ENCODE peak calls at places on chromosome 19, in nine cellular contexts. One of them, this sample, is unnamed.
A peak's percentile ranks its signal among the peaks of the same experiment; 100 is the strongest.

GRCh38 chr19:10083911-10084310 is 2.2 kb upstream of the SHFL start:
- DNase-seq in lower leg skin: no peak
- DNase-seq in left colon: no peak
- DNase-seq in activated T-helper 1 cell treated with anti-CD3 and anti-CD28 coated beads, Interleukin-12 subunit alpha, Interleukin-12 subunit beta, Interleukin-2, Interleukin-4 antibody, amounts not matched to agents 30 ng/mL and 10 ng/mL and 1 ng/mL, durations not matched to agents 14 hours and 24 hours and 36 hours: no peak
- DNase-seq in AG20443: no peak
- DNase-seq in ureter: no peak
- DNase-seq in left ventricle myocardium inferior: no peak
- DNase-seq in activated CD4-positive, alpha-beta T cell treated with anti-CD3 and anti-CD28 coated beads, Interleukin-2, amount 10 ng/mL, durations not matched to agents 24 days and 14 days: no peak
- DNase-seq in activated T-cell treated with anti-CD3 and anti-CD28 coated beads, Interleukin-2, amount 50 U/mL, for 72 hours: no peak
- DNase-seq in this sample: no peak

GRCh38 chr19:34345934-34346333 is 19.1 kb upstream of the GPI start:
- DNase-seq in lower leg skin: peak; percentile 36
- DNase-seq in left colon: peak; percentile 43
- DNase-seq in activated T-helper 1 cell treated with anti-CD3 and anti-CD28 coated beads, Interleukin-12 subunit alpha, Interleukin-12 subunit beta, Interleukin-2, Interleukin-4 antibody, amounts not matched to agents 30 ng/mL and 10 ng/mL and 1 ng/mL, durations not matched to agents 14 hours and 24 hours and 36 hours: peak; percentile 38
- DNase-seq in AG20443: peak; percentile 88
- DNase-seq in ureter: no peak
- DNase-seq in left ventricle myocardium inferior: peak; percentile 54
- DNase-seq in activated CD4-positive, alpha-beta T cell treated with anti-CD3 and anti-CD28 coated beads, Interleukin-2, amount 10 ng/mL, durations not matched to agents 24 days and 14 days: peak; percentile 90
- DNase-seq in activated T-cell treated with anti-CD3 and anti-CD28 coated beads, Interleukin-2, amount 50 U/mL, for 72 hours: peak; percentile 78
- DNase-seq in this sample: peak; percentile 62

GRCh38 chr19:15015946-15016542 is 33.2 kb upstream of the CASP14 start:
- DNase-seq in lower leg skin: no peak
- DNase-seq in left colon: no peak
- DNase-seq in activated T-helper 1 cell treated with anti-CD3 and anti-CD28 coated beads, Interleukin-12 subunit alpha, Interleukin-12 subunit beta, Interleukin-2, Interleukin-4 antibody, amounts not matched to agents 30 ng/mL and 10 ng/mL and 1 ng/mL, durations not matched to agents 14 hours and 24 hours and 36 hours: no peak
- DNase-seq in AG20443: no peak
- DNase-seq in ureter: no peak
- DNase-seq in left ventricle myocardium inferior: no peak
- DNase-seq in activated CD4-positive, alpha-beta T cell treated with anti-CD3 and anti-CD28 coated beads, Interleukin-2, amount 10 ng/mL, durations not matched to agents 24 days and 14 days: peak; percentile 57
- DNase-seq in activated T-cell treated with anti-CD3 and anti-CD28 coated beads, Interleukin-2, amount 50 U/mL, for 72 hours: no peak
- DNase-seq in this sample: peak; percentile 36

GRCh38 chr19:35116085-35116801 is 620 bp downstream of the FXYD3 start:
- DNase-seq in lower leg skin: peak; percentile 77
- DNase-seq in left colon: peak; percentile 80
- DNase-seq in activated T-helper 1 cell treated with anti-CD3 and anti-CD28 coated beads, Interleukin-12 subunit alpha, Interleukin-12 subunit beta, Interleukin-2, Interleukin-4 antibody, amounts not matched to agents 30 ng/mL and 10 ng/mL and 1 ng/mL, durations not matched to agents 14 hours and 24 hours and 36 hours: no peak
- DNase-seq in AG20443: no peak
- DNase-seq in ureter: peak; percentile 75
- DNase-seq in left ventricle myocardium inferior: no peak
- DNase-seq in activated CD4-positive, alpha-beta T cell treated with anti-CD3 and anti-CD28 coated beads, Interleukin-2, amount 10 ng/mL, durations not matched to agents 24 days and 14 days: no peak
- DNase-seq in activated T-cell treated with anti-CD3 and anti-CD28 coated beads, Interleukin-2, amount 50 U/mL, for 72 hours: no peak
- DNase-seq in this sample: no peak

GRCh38 chr19:15154002-15154612 is 46.7 kb downstream of the NOTCH3 start:
- DNase-seq in lower leg skin: no peak
- DNase-seq in left colon: no peak
- DNase-seq in activated T-helper 1 cell treated with anti-CD3 and anti-CD28 coated beads, Interleukin-12 subunit alpha, Interleukin-12 subunit beta, Interleukin-2, Interleukin-4 antibody, amounts not matched to agents 30 ng/mL and 10 ng/mL and 1 ng/mL, durations not matched to agents 14 hours and 24 hours and 36 hours: no peak
- DNase-seq in AG20443: peak; percentile 49
- DNase-seq in ureter: no peak
- DNase-seq in left ventricle myocardium inferior: no peak
- DNase-seq in activated CD4-positive, alpha-beta T cell treated with anti-CD3 and anti-CD28 coated beads, Interleukin-2, amount 10 ng/mL, durations not matched to agents 24 days and 14 days: peak; percentile 75
- DNase-seq in activated T-cell treated with anti-CD3 and anti-CD28 coated beads, Interleukin-2, amount 50 U/mL, for 72 hours: peak; percentile 42
- DNase-seq in this sample: peak; percentile 57

GRCh38 chr19:19409235-19410030 is 4.0 kb downstream of the GATAD2A start:
- DNase-seq in lower leg skin: no peak
- DNase-seq in left colon: no peak
- DNase-seq in activated T-helper 1 cell treated with anti-CD3 and anti-CD28 coated beads, Interleukin-12 subunit alpha, Interleukin-12 subunit beta, Interleukin-2, Interleukin-4 antibody, amounts not matched to agents 30 ng/mL and 10 ng/mL and 1 ng/mL, durations not matched to agents 14 hours and 24 hours and 36 hours: no peak
- DNase-seq in AG20443: no peak
- DNase-seq in ureter: no peak
- DNase-seq in left ventricle myocardium inferior: no peak
- DNase-seq in activated CD4-positive, alpha-beta T cell treated with anti-CD3 and anti-CD28 coated beads, Interleukin-2, amount 10 ng/mL, durations not matched to agents 24 days and 14 days: no peak
- DNase-seq in activated T-cell treated with anti-CD3 and anti-CD28 coated beads, Interleukin-2, amount 50 U/mL, for 72 hours: no peak
- DNase-seq in this sample: no peak

GRCh38 chr19:45016388-45017314 is 15.4 kb downstream of the RELB start:
- DNase-seq in lower leg skin: peak; percentile 39
- DNase-seq in left colon: peak; percentile 56
- DNase-seq in activated T-helper 1 cell treated with anti-CD3 and anti-CD28 coated beads, Interleukin-12 subunit alpha, Interleukin-12 subunit beta, Interleukin-2, Interleukin-4 antibody, amounts not matched to agents 30 ng/mL and 10 ng/mL and 1 ng/mL, durations not matched to agents 14 hours and 24 hours and 36 hours: peak; percentile 42
- DNase-seq in AG20443: peak; percentile 91
- DNase-seq in ureter: peak; percentile 75
- DNase-seq in left ventricle myocardium inferior: peak; percentile 40
- DNase-seq in activated CD4-positive, alpha-beta T cell treated with anti-CD3 and anti-CD28 coated beads, Interleukin-2, amount 10 ng/mL, durations not matched to agents 24 days and 14 days: peak; percentile 89
- DNase-seq in activated T-cell treated with anti-CD3 and anti-CD28 coated beads, Interleukin-2, amount 50 U/mL, for 72 hours: peak; percentile 77
- DNase-seq in this sample: peak; percentile 79

GRCh38 chr19:41886761-41887710 is 4.1 kb downstream of the ARHGEF1 start:
- DNase-seq in lower leg skin: no peak
- DNase-seq in left colon: peak; percentile 41
- DNase-seq in activated T-helper 1 cell treated with anti-CD3 and anti-CD28 coated beads, Interleukin-12 subunit alpha, Interleukin-12 subunit beta, Interleukin-2, Interleukin-4 antibody, amounts not matched to agents 30 ng/mL and 10 ng/mL and 1 ng/mL, durations not matched to agents 14 hours and 24 hours and 36 hours: peak; percentile 68
- DNase-seq in AG20443: no peak
- DNase-seq in ureter: no peak
- DNase-seq in left ventricle myocardium inferior: no peak
- DNase-seq in activated CD4-positive, alpha-beta T cell treated with anti-CD3 and anti-CD28 coated beads, Interleukin-2, amount 10 ng/mL, durations not matched to agents 24 days and 14 days: peak; percentile 91
- DNase-seq in activated T-cell treated with anti-CD3 and anti-CD28 coated beads, Interleukin-2, amount 50 U/mL, for 72 hours: peak; percentile 67
- DNase-seq in this sample: no peak

GRCh38 chr19:16342002-16342715 is 17.5 kb downstream of the KLF2 start:
- DNase-seq in lower leg skin: peak; percentile 63
- DNase-seq in left colon: no peak
- DNase-seq in activated T-helper 1 cell treated with anti-CD3 and anti-CD28 coated beads, Interleukin-12 subunit alpha, Interleukin-12 subunit beta, Interleukin-2, Interleukin-4 antibody, amounts not matched to agents 30 ng/mL and 10 ng/mL and 1 ng/mL, durations not matched to agents 14 hours and 24 hours and 36 hours: peak; percentile 52
- DNase-seq in AG20443: peak; percentile 64
- DNase-seq in ureter: peak; percentile 71
- DNase-seq in left ventricle myocardium inferior: peak; percentile 39
- DNase-seq in activated CD4-positive, alpha-beta T cell treated with anti-CD3 and anti-CD28 coated beads, Interleukin-2, amount 10 ng/mL, durations not matched to agents 24 days and 14 days: peak; percentile 82
- DNase-seq in activated T-cell treated with anti-CD3 and anti-CD28 coated beads, Interleukin-2, amount 50 U/mL, for 72 hours: peak; percentile 79
- DNase-seq in this sample: no peak

GRCh38 chr19:16938211-16938610 is 49.4 kb downstream of the F2RL3 start:
- DNase-seq in lower leg skin: no peak
- DNase-seq in left colon: no peak
- DNase-seq in activated T-helper 1 cell treated with anti-CD3 and anti-CD28 coated beads, Interleukin-12 subunit alpha, Interleukin-12 subunit beta, Interleukin-2, Interleukin-4 antibody, amounts not matched to agents 30 ng/mL and 10 ng/mL and 1 ng/mL, durations not matched to agents 14 hours and 24 hours and 36 hours: no peak
- DNase-seq in AG20443: peak; percentile 6
- DNase-seq in ureter: no peak
- DNase-seq in left ventricle myocardium inferior: no peak
- DNase-seq in activated CD4-positive, alpha-beta T cell treated with anti-CD3 and anti-CD28 coated beads, Interleukin-2, amount 10 ng/mL, durations not matched to agents 24 days and 14 days: no peak
- DNase-seq in activated T-cell treated with anti-CD3 and anti-CD28 coated beads, Interleukin-2, amount 50 U/mL, for 72 hours: no peak
- DNase-seq in this sample: no peak

GRCh38 chr19:12090807-12091206 is 26.3 kb downstream of the ZNF844 start:
- DNase-seq in lower leg skin: peak; percentile 41
- DNase-seq in left colon: peak; percentile 30
- DNase-seq in activated T-helper 1 cell treated with anti-CD3 and anti-CD28 coated beads, Interleukin-12 subunit alpha, Interleukin-12 subunit beta, Interleukin-2, Interleukin-4 antibody, amounts not matched to agents 30 ng/mL and 10 ng/mL and 1 ng/mL, durations not matched to agents 14 hours and 24 hours and 36 hours: peak; percentile 29
- DNase-seq in AG20443: peak; percentile 70
- DNase-seq in ureter: peak; percentile 69
- DNase-seq in left ventricle myocardium inferior: peak; percentile 57
- DNase-seq in activated CD4-positive, alpha-beta T cell treated with anti-CD3 and anti-CD28 coated beads, Interleukin-2, amount 10 ng/mL, durations not matched to agents 24 days and 14 days: peak; percentile 87
- DNase-seq in activated T-cell treated with anti-CD3 and anti-CD28 coated beads, Interleukin-2, amount 50 U/mL, for 72 hours: peak; percentile 74
- DNase-seq in this sample: peak; percentile 80

GRCh38 chr19:6241056-6241455 is 38.7 kb downstream of the MLLT1 start:
- DNase-seq in lower leg skin: no peak
- DNase-seq in left colon: no peak
- DNase-seq in activated T-helper 1 cell treated with anti-CD3 and anti-CD28 coated beads, Interleukin-12 subunit alpha, Interleukin-12 subunit beta, Interleukin-2, Interleukin-4 antibody, amounts not matched to agents 30 ng/mL and 10 ng/mL and 1 ng/mL, durations not matched to agents 14 hours and 24 hours and 36 hours: no peak
- DNase-seq in AG20443: no peak
- DNase-seq in ureter: no peak
- DNase-seq in left ventricle myocardium inferior: peak; percentile 12
- DNase-seq in activated CD4-positive, alpha-beta T cell treated with anti-CD3 and anti-CD28 coated beads, Interleukin-2, amount 10 ng/mL, durations not matched to agents 24 days and 14 days: no peak
- DNase-seq in activated T-cell treated with anti-CD3 and anti-CD28 coated beads, Interleukin-2, amount 50 U/mL, for 72 hours: no peak
- DNase-seq in this sample: no peak

GRCh38 chr19:4390862-4391693 is 9.3 kb downstream of the SH3GL1 start:
- DNase-seq in lower leg skin: no peak
- DNase-seq in left colon: no peak
- DNase-seq in activated T-helper 1 cell treated with anti-CD3 and anti-CD28 coated beads, Interleukin-12 subunit alpha, Interleukin-12 subunit beta, Interleukin-2, Interleukin-4 antibody, amounts not matched to agents 30 ng/mL and 10 ng/mL and 1 ng/mL, durations not matched to agents 14 hours and 24 hours and 36 hours: no peak
- DNase-seq in AG20443: no peak
- DNase-seq in ureter: no peak
- DNase-seq in left ventricle myocardium inferior: no peak
- DNase-seq in activated CD4-positive, alpha-beta T cell treated with anti-CD3 and anti-CD28 coated beads, Interleukin-2, amount 10 ng/mL, durations not matched to agents 24 days and 14 days: no peak
- DNase-seq in activated T-cell treated with anti-CD3 and anti-CD28 coated beads, Interleukin-2, amount 50 U/mL, for 72 hours: no peak
- DNase-seq in this sample: no peak

GRCh38 chr19:34269081-34269480 is 14.7 kb downstream of the GARRE1 start:
- DNase-seq in lower leg skin: no peak
- DNase-seq in left colon: no peak
- DNase-seq in activated T-helper 1 cell treated with anti-CD3 and anti-CD28 coated beads, Interleukin-12 subunit alpha, Interleukin-12 subunit beta, Interleukin-2, Interleukin-4 antibody, amounts not matched to agents 30 ng/mL and 10 ng/mL and 1 ng/mL, durations not matched to agents 14 hours and 24 hours and 36 hours: no peak
- DNase-seq in AG20443: no peak
- DNase-seq in ureter: no peak
- DNase-seq in left ventricle myocardium inferior: no peak
- DNase-seq in activated CD4-positive, alpha-beta T cell treated with anti-CD3 and anti-CD28 coated beads, Interleukin-2, amount 10 ng/mL, durations not matched to agents 24 days and 14 days: no peak
- DNase-seq in activated T-cell treated with anti-CD3 and anti-CD28 coated beads, Interleukin-2, amount 50 U/mL, for 72 hours: no peak
- DNase-seq in this sample: no peak

GRCh38 chr19:10913716-10914340 is 14.6 kb downstream of the YIPF2 start:
- DNase-seq in lower leg skin: no peak
- DNase-seq in left colon: no peak
- DNase-seq in activated T-helper 1 cell treated with anti-CD3 and anti-CD28 coated beads, Interleukin-12 subunit alpha, Interleukin-12 subunit beta, Interleukin-2, Interleukin-4 antibody, amounts not matched to agents 30 ng/mL and 10 ng/mL and 1 ng/mL, durations not matched to agents 14 hours and 24 hours and 36 hours: no peak
- DNase-seq in AG20443: no peak
- DNase-seq in ureter: no peak
- DNase-seq in left ventricle myocardium inferior: no peak
- DNase-seq in activated CD4-positive, alpha-beta T cell treated with anti-CD3 and anti-CD28 coated beads, Interleukin-2, amount 10 ng/mL, durations not matched to agents 24 days and 14 days: no peak
- DNase-seq in activated T-cell treated with anti-CD3 and anti-CD28 coated beads, Interleukin-2, amount 50 U/mL, for 72 hours: no peak
- DNase-seq in this sample: no peak

GRCh38 chr19:12159773-12160414 is 3.0 kb upstream of the ZNF136 start:
- DNase-seq in lower leg skin: no peak
- DNase-seq in left colon: no peak
- DNase-seq in activated T-helper 1 cell treated with anti-CD3 and anti-CD28 coated beads, Interleukin-12 subunit alpha, Interleukin-12 subunit beta, Interleukin-2, Interleukin-4 antibody, amounts not matched to agents 30 ng/mL and 10 ng/mL and 1 ng/mL, durations not matched to agents 14 hours and 24 hours and 36 hours: no peak
- DNase-seq in AG20443: no peak
- DNase-seq in ureter: no peak
- DNase-seq in left ventricle myocardium inferior: no peak
- DNase-seq in activated CD4-positive, alpha-beta T cell treated with anti-CD3 and anti-CD28 coated beads, Interleukin-2, amount 10 ng/mL, durations not matched to agents 24 days and 14 days: no peak
- DNase-seq in activated T-cell treated with anti-CD3 and anti-CD28 coated beads, Interleukin-2, amount 50 U/mL, for 72 hours: peak; percentile 8
- DNase-seq in this sample: no peak

GRCh38 chr19:49106648-49107135 is 7.5 kb upstream of the LIN7B start:
- DNase-seq in lower leg skin: no peak
- DNase-seq in left colon: no peak
- DNase-seq in activated T-helper 1 cell treated with anti-CD3 and anti-CD28 coated beads, Interleukin-12 subunit alpha, Interleukin-12 subunit beta, Interleukin-2, Interleukin-4 antibody, amounts not matched to agents 30 ng/mL and 10 ng/mL and 1 ng/mL, durations not matched to agents 14 hours and 24 hours and 36 hours: peak; percentile 48
- DNase-seq in AG20443: peak; percentile 50
- DNase-seq in ureter: no peak
- DNase-seq in left ventricle myocardium inferior: peak; percentile 48
- DNase-seq in activated CD4-positive, alpha-beta T cell treated with anti-CD3 and anti-CD28 coated beads, Interleukin-2, amount 10 ng/mL, durations not matched to agents 24 days and 14 days: peak; percentile 89
- DNase-seq in activated T-cell treated with anti-CD3 and anti-CD28 coated beads, Interleukin-2, amount 50 U/mL, for 72 hours: peak; percentile 72
- DNase-seq in this sample: peak; percentile 82

GRCh38 chr19:14567079-14567478 is 4.8 kb downstream of the NDUFB7 start:
- DNase-seq in lower leg skin: no peak
- DNase-seq in left colon: no peak
- DNase-seq in activated T-helper 1 cell treated with anti-CD3 and anti-CD28 coated beads, Interleukin-12 subunit alpha, Interleukin-12 subunit beta, Interleukin-2, Interleukin-4 antibody, amounts not matched to agents 30 ng/mL and 10 ng/mL and 1 ng/mL, durations not matched to agents 14 hours and 24 hours and 36 hours: no peak
- DNase-seq in AG20443: no peak
- DNase-seq in ureter: no peak
- DNase-seq in left ventricle myocardium inferior: no peak
- DNase-seq in activated CD4-positive, alpha-beta T cell treated with anti-CD3 and anti-CD28 coated beads, Interleukin-2, amount 10 ng/mL, durations not matched to agents 24 days and 14 days: no peak
- DNase-seq in activated T-cell treated with anti-CD3 and anti-CD28 coated beads, Interleukin-2, amount 50 U/mL, for 72 hours: no peak
- DNase-seq in this sample: no peak

GRCh38 chr19:28843771-28844492 is 369.0 kb downstream of the UQCRFS1 start:
- DNase-seq in lower leg skin: no peak
- DNase-seq in left colon: no peak
- DNase-seq in activated T-helper 1 cell treated with anti-CD3 and anti-CD28 coated beads, Interleukin-12 subunit alpha, Interleukin-12 subunit beta, Interleukin-2, Interleukin-4 antibody, amounts not matched to agents 30 ng/mL and 10 ng/mL and 1 ng/mL, durations not matched to agents 14 hours and 24 hours and 36 hours: no peak
- DNase-seq in AG20443: no peak
- DNase-seq in ureter: no peak
- DNase-seq in left ventricle myocardium inferior: no peak
- DNase-seq in activated CD4-positive, alpha-beta T cell treated with anti-CD3 and anti-CD28 coated beads, Interleukin-2, amount 10 ng/mL, durations not matched to agents 24 days and 14 days: no peak
- DNase-seq in activated T-cell treated with anti-CD3 and anti-CD28 coated beads, Interleukin-2, amount 50 U/mL, for 72 hours: no peak
- DNase-seq in this sample: no peak

GRCh38 chr19:1991516-1991915 is 24.0 kb downstream of the BTBD2 start:
- DNase-seq in lower leg skin: no peak
- DNase-seq in left colon: no peak
- DNase-seq in activated T-helper 1 cell treated with anti-CD3 and anti-CD28 coated beads, Interleukin-12 subunit alpha, Interleukin-12 subunit beta, Interleukin-2, Interleukin-4 antibody, amounts not matched to agents 30 ng/mL and 10 ng/mL and 1 ng/mL, durations not matched to agents 14 hours and 24 hours and 36 hours: no peak
- DNase-seq in AG20443: no peak
- DNase-seq in ureter: no peak
- DNase-seq in left ventricle myocardium inferior: no peak
- DNase-seq in activated CD4-positive, alpha-beta T cell treated with anti-CD3 and anti-CD28 coated beads, Interleukin-2, amount 10 ng/mL, durations not matched to agents 24 days and 14 days: no peak
- DNase-seq in activated T-cell treated with anti-CD3 and anti-CD28 coated beads, Interleukin-2, amount 50 U/mL, for 72 hours: no peak
- DNase-seq in this sample: no peak

GRCh38 chr19:14135985-14136508 is 342 bp downstream of the ASF1B start:
- DNase-seq in lower leg skin: no peak
- DNase-seq in left colon: peak; percentile 51
- DNase-seq in activated T-helper 1 cell treated with anti-CD3 and anti-CD28 coated beads, Interleukin-12 subunit alpha, Interleukin-12 subunit beta, Interleukin-2, Interleukin-4 antibody, amounts not matched to agents 30 ng/mL and 10 ng/mL and 1 ng/mL, durations not matched to agents 14 hours and 24 hours and 36 hours: no peak
- DNase-seq in AG20443: no peak
- DNase-seq in ureter: no peak
- DNase-seq in left ventricle myocardium inferior: no peak
- DNase-seq in activated CD4-positive, alpha-beta T cell treated with anti-CD3 and anti-CD28 coated beads, Interleukin-2, amount 10 ng/mL, durations not matched to agents 24 days and 14 days: no peak
- DNase-seq in activated T-cell treated with anti-CD3 and anti-CD28 coated beads, Interleukin-2, amount 50 U/mL, for 72 hours: no peak
- DNase-seq in this sample: no peak

GRCh38 chr19:11130824-11131455 is 24.6 kb downstream of the SPC24 start:
- DNase-seq in lower leg skin: peak; percentile 75
- DNase-seq in left colon: peak; percentile 77
- DNase-seq in activated T-helper 1 cell treated with anti-CD3 and anti-CD28 coated beads, Interleukin-12 subunit alpha, Interleukin-12 subunit beta, Interleukin-2, Interleukin-4 antibody, amounts not matched to agents 30 ng/mL and 10 ng/mL and 1 ng/mL, durations not matched to agents 14 hours and 24 hours and 36 hours: peak; percentile 55
- DNase-seq in AG20443: peak; percentile 87
- DNase-seq in ureter: peak; percentile 82
- DNase-seq in left ventricle myocardium inferior: peak; percentile 85
- DNase-seq in activated CD4-positive, alpha-beta T cell treated with anti-CD3 and anti-CD28 coated beads, Interleukin-2, amount 10 ng/mL, durations not matched to agents 24 days and 14 days: peak; percentile 91
- DNase-seq in activated T-cell treated with anti-CD3 and anti-CD28 coated beads, Interleukin-2, amount 50 U/mL, for 72 hours: peak; percentile 72
- DNase-seq in this sample: peak; percentile 84

GRCh38 chr19:13120817-13121216 is 2.8 kb downstream of the NACC1 start:
- DNase-seq in lower leg skin: no peak
- DNase-seq in left colon: no peak
- DNase-seq in activated T-helper 1 cell treated with anti-CD3 and anti-CD28 coated beads, Interleukin-12 subunit alpha, Interleukin-12 subunit beta, Interleukin-2, Interleukin-4 antibody, amounts not matched to agents 30 ng/mL and 10 ng/mL and 1 ng/mL, durations not matched to agents 14 hours and 24 hours and 36 hours: no peak
- DNase-seq in AG20443: peak; percentile 37
- DNase-seq in ureter: no peak
- DNase-seq in left ventricle myocardium inferior: no peak
- DNase-seq in activated CD4-positive, alpha-beta T cell treated with anti-CD3 and anti-CD28 coated beads, Interleukin-2, amount 10 ng/mL, durations not matched to agents 24 days and 14 days: no peak
- DNase-seq in activated T-cell treated with anti-CD3 and anti-CD28 coated beads, Interleukin-2, amount 50 U/mL, for 72 hours: no peak
- DNase-seq in this sample: no peak

GRCh38 chr19:58154287-58154678 is 3.7 kb upstream of the ZNF329 start:
- DNase-seq in lower leg skin: peak; percentile 13
- DNase-seq in left colon: peak; percentile 43
- DNase-seq in activated T-helper 1 cell treated with anti-CD3 and anti-CD28 coated beads, Interleukin-12 subunit alpha, Interleukin-12 subunit beta, Interleukin-2, Interleukin-4 antibody, amounts not matched to agents 30 ng/mL and 10 ng/mL and 1 ng/mL, durations not matched to agents 14 hours and 24 hours and 36 hours: no peak
- DNase-seq in AG20443: peak; percentile 61
- DNase-seq in ureter: peak; percentile 58
- DNase-seq in left ventricle myocardium inferior: peak; percentile 34
- DNase-seq in activated CD4-positive, alpha-beta T cell treated with anti-CD3 and anti-CD28 coated beads, Interleukin-2, amount 10 ng/mL, durations not matched to agents 24 days and 14 days: peak; percentile 60
- DNase-seq in activated T-cell treated with anti-CD3 and anti-CD28 coated beads, Interleukin-2, amount 50 U/mL, for 72 hours: peak; percentile 8
- DNase-seq in this sample: peak; percentile 26

GRCh38 chr19:44951179-44952159 is 3.7 kb upstream of the CLPTM1 start:
- DNase-seq in lower leg skin: peak; percentile 64
- DNase-seq in left colon: peak; percentile 50
- DNase-seq in activated T-helper 1 cell treated with anti-CD3 and anti-CD28 coated beads, Interleukin-12 subunit alpha, Interleukin-12 subunit beta, Interleukin-2, Interleukin-4 antibody, amounts not matched to agents 30 ng/mL and 10 ng/mL and 1 ng/mL, durations not matched to agents 14 hours and 24 hours and 36 hours: peak; percentile 49
- DNase-seq in AG20443: peak; percentile 82
- DNase-seq in ureter: peak; percentile 74
- DNase-seq in left ventricle myocardium inferior: no peak
- DNase-seq in activated CD4-positive, alpha-beta T cell treated with anti-CD3 and anti-CD28 coated beads, Interleukin-2, amount 10 ng/mL, durations not matched to agents 24 days and 14 days: peak; percentile 90
- DNase-seq in activated T-cell treated with anti-CD3 and anti-CD28 coated beads, Interleukin-2, amount 50 U/mL, for 72 hours: peak; percentile 67
- DNase-seq in this sample: peak; percentile 89

GRCh38 chr19:11843741-11844140 is 4.8 kb upstream of the ZNF439 start:
- DNase-seq in lower leg skin: no peak
- DNase-seq in left colon: no peak
- DNase-seq in activated T-helper 1 cell treated with anti-CD3 and anti-CD28 coated beads, Interleukin-12 subunit alpha, Interleukin-12 subunit beta, Interleukin-2, Interleukin-4 antibody, amounts not matched to agents 30 ng/mL and 10 ng/mL and 1 ng/mL, durations not matched to agents 14 hours and 24 hours and 36 hours: no peak
- DNase-seq in AG20443: no peak
- DNase-seq in ureter: peak; percentile 57
- DNase-seq in left ventricle myocardium inferior: no peak
- DNase-seq in activated CD4-positive, alpha-beta T cell treated with anti-CD3 and anti-CD28 coated beads, Interleukin-2, amount 10 ng/mL, durations not matched to agents 24 days and 14 days: no peak
- DNase-seq in activated T-cell treated with anti-CD3 and anti-CD28 coated beads, Interleukin-2, amount 50 U/mL, for 72 hours: no peak
- DNase-seq in this sample: peak; percentile 86

GRCh38 chr19:43957891-43958290 is 6.9 kb downstream of the ZNF221 start:
- DNase-seq in lower leg skin: no peak
- DNase-seq in left colon: no peak
- DNase-seq in activated T-helper 1 cell treated with anti-CD3 and anti-CD28 coated beads, Interleukin-12 subunit alpha, Interleukin-12 subunit beta, Interleukin-2, Interleukin-4 antibody, amounts not matched to agents 30 ng/mL and 10 ng/mL and 1 ng/mL, durations not matched to agents 14 hours and 24 hours and 36 hours: no peak
- DNase-seq in AG20443: peak; percentile 65
- DNase-seq in ureter: no peak
- DNase-seq in left ventricle myocardium inferior: no peak
- DNase-seq in activated CD4-positive, alpha-beta T cell treated with anti-CD3 and anti-CD28 coated beads, Interleukin-2, amount 10 ng/mL, durations not matched to agents 24 days and 14 days: no peak
- DNase-seq in activated T-cell treated with anti-CD3 and anti-CD28 coated beads, Interleukin-2, amount 50 U/mL, for 72 hours: no peak
- DNase-seq in this sample: no peak

GRCh38 chr19:40507892-40508291 is 41.1 kb downstream of the SPTBN4 start:
- DNase-seq in lower leg skin: no peak
- DNase-seq in left colon: no peak
- DNase-seq in activated T-helper 1 cell treated with anti-CD3 and anti-CD28 coated beads, Interleukin-12 subunit alpha, Interleukin-12 subunit beta, Interleukin-2, Interleukin-4 antibody, amounts not matched to agents 30 ng/mL and 10 ng/mL and 1 ng/mL, durations not matched to agents 14 hours and 24 hours and 36 hours: no peak
- DNase-seq in AG20443: no peak
- DNase-seq in ureter: no peak
- DNase-seq in left ventricle myocardium inferior: no peak
- DNase-seq in activated CD4-positive, alpha-beta T cell treated with anti-CD3 and anti-CD28 coated beads, Interleukin-2, amount 10 ng/mL, durations not matched to agents 24 days and 14 days: no peak
- DNase-seq in activated T-cell treated with anti-CD3 and anti-CD28 coated beads, Interleukin-2, amount 50 U/mL, for 72 hours: no peak
- DNase-seq in this sample: no peak

GRCh38 chr19:35958660-35959039 is 22.5 kb downstream of the LRFN3 start:
- DNase-seq in lower leg skin: no peak
- DNase-seq in left colon: no peak
- DNase-seq in activated T-helper 1 cell treated with anti-CD3 and anti-CD28 coated beads, Interleukin-12 subunit alpha, Interleukin-12 subunit beta, Interleukin-2, Interleukin-4 antibody, amounts not matched to agents 30 ng/mL and 10 ng/mL and 1 ng/mL, durations not matched to agents 14 hours and 24 hours and 36 hours: no peak
- DNase-seq in AG20443: no peak
- DNase-seq in ureter: no peak
- DNase-seq in left ventricle myocardium inferior: no peak
- DNase-seq in activated CD4-positive, alpha-beta T cell treated with anti-CD3 and anti-CD28 coated beads, Interleukin-2, amount 10 ng/mL, durations not matched to agents 24 days and 14 days: no peak
- DNase-seq in activated T-cell treated with anti-CD3 and anti-CD28 coated beads, Interleukin-2, amount 50 U/mL, for 72 hours: no peak
- DNase-seq in this sample: no peak

GRCh38 chr19:23774156-23774971 is 15.7 kb upstream of the ZNF681 start:
- DNase-seq in lower leg skin: peak; percentile 25
- DNase-seq in left colon: no peak
- DNase-seq in activated T-helper 1 cell treated with anti-CD3 and anti-CD28 coated beads, Interleukin-12 subunit alpha, Interleukin-12 subunit beta, Interleukin-2, Interleukin-4 antibody, amounts not matched to agents 30 ng/mL and 10 ng/mL and 1 ng/mL, durations not matched to agents 14 hours and 24 hours and 36 hours: no peak
- DNase-seq in AG20443: no peak
- DNase-seq in ureter: no peak
- DNase-seq in left ventricle myocardium inferior: no peak
- DNase-seq in activated CD4-positive, alpha-beta T cell treated with anti-CD3 and anti-CD28 coated beads, Interleukin-2, amount 10 ng/mL, durations not matched to agents 24 days and 14 days: no peak
- DNase-seq in activated T-cell treated with anti-CD3 and anti-CD28 coated beads, Interleukin-2, amount 50 U/mL, for 72 hours: no peak
- DNase-seq in this sample: no peak

GRCh38 chr19:47203254-47203653 is 27.7 kb downstream of the BBC3 start:
- DNase-seq in lower leg skin: no peak
- DNase-seq in left colon: no peak
- DNase-seq in activated T-helper 1 cell treated with anti-CD3 and anti-CD28 coated beads, Interleukin-12 subunit alpha, Interleukin-12 subunit beta, Interleukin-2, Interleukin-4 antibody, amounts not matched to agents 30 ng/mL and 10 ng/mL and 1 ng/mL, durations not matched to agents 14 hours and 24 hours and 36 hours: no peak
- DNase-seq in AG20443: no peak
- DNase-seq in ureter: no peak
- DNase-seq in left ventricle myocardium inferior: no peak
- DNase-seq in activated CD4-positive, alpha-beta T cell treated with anti-CD3 and anti-CD28 coated beads, Interleukin-2, amount 10 ng/mL, durations not matched to agents 24 days and 14 days: no peak
- DNase-seq in activated T-cell treated with anti-CD3 and anti-CD28 coated beads, Interleukin-2, amount 50 U/mL, for 72 hours: no peak
- DNase-seq in this sample: no peak

This sample was measured in erythroblast.